ENCODE peak calls at places on chromosome 1, in six cellular contexts. E is stomach, W is HCT116, Y is lung, V is GM23338, R is mucosa of descending colon. I is an unnamed sample.

GRCh38 chr1:47894718-47895393 is 102.3 kb downstream of the TRABD2B start:
- DNase-seq in E (peak; percentile 50), R (peak; percentile 60), V (peak; percentile 55), W (no peak), Y (peak; percentile 45), I (peak; percentile 38)

GRCh38 chr1:18178125-18178524 is 70.5 kb downstream of the IGSF21 start:
- DNase-seq in R (no peak), V (no peak), E (no peak), Y (no peak), W (no peak), I (no peak)

GRCh38 chr1:182175340-182176068 is 114.0 kb upstream of the ZNF648 start:
- DNase-seq in Y (no peak), V (no peak), R (peak; percentile 72), E (no peak), W (no peak), I (peak; percentile 60)

GRCh38 chr1:213737398-213738040 is 250.3 kb upstream of the PROX1 start:
- DNase-seq in Y (no peak), R (no peak), V (no peak), E (no peak), W (no peak), I (no peak)

GRCh38 chr1:59971464-59971911 is 44.9 kb upstream of the CYP2J2 start:
- DNase-seq in E (peak; percentile 72), V (peak; percentile 86), W (peak; percentile 39), R (peak; percentile 73), Y (peak; percentile 60), I (peak; percentile 82)

GRCh38 chr1:177355575-177355974 is 184.8 kb downstream of the BRINP2 start:
- DNase-seq in W (no peak), E (peak; percentile 27), V (peak; percentile 53), Y (no peak), R (no peak), I (no peak)

GRCh38 chr1:196577386-196577785 is 30.9 kb downstream of the KCNT2 start:
- DNase-seq in W (no peak), E (no peak), V (peak; percentile 64), R (no peak), Y (no peak), I (no peak)

GRCh38 chr1:39453603-39454002 is 37.8 kb upstream of the BMP8A start:
- DNase-seq in R (no peak), V (no peak), Y (peak; percentile 61), W (no peak), E (peak; percentile 57), I (peak; percentile 36)

GRCh38 chr1:221089803-221090202 is 210.6 kb downstream of the HLX start:
- DNase-seq in Y (no peak), W (no peak), R (no peak), E (no peak), V (no peak), I (no peak)

GRCh38 chr1:34681481-34682451 is 73.1 kb upstream of the GJB5 start:
- DNase-seq in Y (peak; percentile 55), V (peak; percentile 90), E (peak; percentile 32), R (no peak), W (peak; percentile 52), I (peak; percentile 85)

GRCh38 chr1:185401019-185401418 is 84.0 kb upstream of the IVNS1ABP start:
- DNase-seq in R (no peak), E (no peak), V (peak; percentile 91), Y (no peak), W (no peak), I (no peak)

GRCh38 chr1:96966536-96967138 is 245.1 kb downstream of the PTBP2 start:
- DNase-seq in Y (peak; percentile 65), R (peak; percentile 46), E (peak; percentile 78), W (peak; percentile 59), V (peak; percentile 69), I (peak; percentile 79)

GRCh38 chr1:54134301-54134700 is 18.5 kb downstream of the CDCP2 start:
- DNase-seq in W (no peak), V (no peak), E (no peak), R (no peak), Y (no peak), I (no peak)

DNA sequence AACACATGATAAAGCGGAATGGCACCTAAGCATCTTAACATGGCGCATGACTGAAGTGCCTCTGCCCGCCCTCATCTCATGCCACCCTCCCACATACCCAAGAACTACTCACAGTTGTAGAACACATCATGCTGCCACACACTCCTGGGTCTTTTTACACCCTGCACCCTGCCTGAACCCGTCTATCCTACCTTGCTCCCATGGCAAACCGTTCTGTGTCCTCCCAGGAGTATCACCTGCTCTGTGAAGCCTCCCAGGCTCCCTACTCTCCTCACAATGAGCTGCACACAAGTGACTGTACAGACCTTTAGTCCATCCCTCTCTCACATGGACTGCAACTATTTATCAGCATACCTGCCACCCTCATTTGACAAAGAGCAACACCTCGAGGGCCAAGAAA is 144.0 kb downstream of the TGFBR3 start:
- DNase-seq in V (no peak), E (no peak), R (no peak), Y (no peak), W (no peak), I (no peak)
- H3K4me1 ChIP-seq in V (no peaks in the 10 kb centered on the region), E (peaks cover 52% of the 10 kb centered on the region), R (peaks cover 6% of the 10 kb centered on the region), Y (peaks cover 21% of the 10 kb centered on the region), W (peaks cover 18% of the 10 kb centered on the region), I (no peaks in the 10 kb centered on the region)

GRCh38 chr1:6209661-6210605 is 4.0 kb downstream of the RNF207 start:
- DNase-seq in E (no peak), W (no peak), V (peak; percentile 70), Y (no peak), R (no peak), I (peak; percentile 26)
- TF ChIP-seq CTCF in E (no peak), W (no peak), V (peak; percentile 49), Y (no peak), R (no peak), I (no peak)

DNA sequence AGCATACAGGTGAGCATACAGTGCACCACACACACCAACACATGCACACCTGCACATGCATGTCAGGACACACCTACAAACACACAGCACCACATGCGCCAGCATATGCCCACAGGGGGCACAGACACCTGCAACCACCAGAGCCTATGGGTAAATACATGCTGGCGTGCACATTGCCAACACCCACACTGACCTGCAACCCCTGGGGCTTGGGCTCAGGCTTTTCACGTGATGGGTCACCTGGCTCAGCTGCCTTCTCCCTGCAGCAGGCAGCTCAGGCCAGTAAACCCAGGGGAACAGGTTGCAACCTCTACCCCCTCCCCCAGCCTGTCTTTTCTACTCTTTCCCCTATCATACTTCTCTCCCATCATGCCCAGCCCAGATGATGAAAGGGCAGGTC is 8.1 kb downstream of the CD247 start:
- DNase-seq in W (no peak), E (no peak), R (no peak), Y (no peak), V (no peak), I (no peak)
- H3K4me1 ChIP-seq in W (no peaks in the 10 kb centered on the region), E (no peaks in the 10 kb centered on the region), R (no peaks in the 10 kb centered on the region), Y (no peaks in the 10 kb centered on the region), V (no peaks in the 10 kb centered on the region), I (no peaks in the 10 kb centered on the region)

DNA sequence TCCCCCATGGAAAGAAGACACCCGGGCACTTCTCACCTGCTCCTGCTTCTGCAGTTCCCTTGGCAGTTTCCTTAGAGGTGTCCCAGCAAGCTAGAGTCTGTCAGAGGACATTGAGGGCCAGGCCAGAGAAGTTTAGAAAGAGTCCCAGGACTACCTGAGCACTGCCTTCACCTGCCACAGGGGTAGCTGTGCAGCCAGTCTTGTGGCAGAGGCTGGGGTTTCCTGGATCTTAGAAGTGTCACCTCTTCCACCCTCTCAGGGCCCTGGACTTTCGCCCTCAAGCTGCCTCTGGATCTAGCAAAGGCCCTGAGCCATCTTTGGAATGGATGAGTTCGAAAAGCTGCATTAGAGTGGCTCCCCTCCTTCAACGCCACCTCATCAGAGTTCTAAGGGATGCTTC is 34.9 kb upstream of the BTG2 start:
- DNase-seq in Y (no peak), W (no peak), R (no peak), V (peak; percentile 33), E (no peak), I (no peak)
- TF ChIP-seq CTCF in Y (no peak), W (no peak), R (no peak), V (no peak), E (no peak), I (no peak)

GRCh38 chr1:52905376-52905698 is 16.2 kb downstream of the ECHDC2 start:
- DNase-seq in V (no peak), E (no peak), Y (no peak), R (no peak), W (no peak), I (no peak)

GRCh38 chr1:52901384-52901783 is 20.2 kb downstream of the ECHDC2 start:
- DNase-seq in W (no peak), Y (no peak), E (no peak), R (no peak), V (no peak), I (no peak)

GRCh38 chr1:52904590-52905375 is 16.8 kb downstream of the ECHDC2 start:
- DNase-seq in W (peak; percentile 10), Y (no peak), R (no peak), V (peak; percentile 87), E (peak; percentile 29), I (no peak)

DNA sequence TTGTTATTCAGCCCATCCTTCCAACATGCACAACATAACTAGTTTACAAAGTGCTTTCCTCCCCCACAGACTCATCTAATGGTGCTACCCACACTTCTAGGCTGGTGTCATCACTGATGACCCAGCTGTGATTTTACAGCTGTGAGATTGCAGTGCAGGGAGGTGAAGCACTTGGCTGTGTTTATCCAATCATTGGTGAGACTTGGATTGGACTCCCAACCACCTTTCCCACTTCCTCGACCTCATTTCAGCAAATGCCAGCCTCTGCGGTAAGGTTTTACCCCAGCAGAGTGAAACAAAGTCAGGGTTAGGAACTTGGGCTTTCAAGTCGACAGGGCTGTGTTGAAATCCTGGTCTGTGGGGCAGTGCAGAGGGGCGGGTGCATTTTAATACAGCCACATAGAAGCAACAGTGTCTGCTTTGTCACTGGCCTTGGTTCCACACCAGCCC is 22.1 kb downstream of the ECHDC2 start:
- DNase-seq in R (no peak), W (no peak), V (no peak), Y (no peak), E (no peak), I (no peak)
- H3K4me1 ChIP-seq in R (no peaks in the 10 kb centered on the region), W (no peaks in the 10 kb centered on the region), V (peaks cover 29% of the 10 kb centered on the region), Y (no peaks in the 10 kb centered on the region), E (no peaks in the 10 kb centered on the region), I (no peaks in the 10 kb centered on the region)

GRCh38 chr1:109368464-109368863 is 29.3 kb downstream of the SORT1 start:
- DNase-seq in E (no peak), W (no peak), Y (no peak), R (no peak), V (peak; percentile 33), I (no peak)
- TF ChIP-seq CTCF in E (no peak), W (no peak), Y (no peak), R (no peak), V (no peak), I (no peak)

GRCh38 chr1:21046132-21046531 is 130.6 kb downstream of the EIF4G3 start:
- DNase-seq in E (no peak), W (no peak), Y (no peak), V (no peak), R (no peak), I (no peak)
- H3K4me1 ChIP-seq in E (peaks cover 61% of the 10 kb centered on the region), W (no peaks in the 10 kb centered on the region), Y (peaks cover 2% of the 10 kb centered on the region), V (peaks cover 6% of the 10 kb centered on the region), R (no peaks in the 10 kb centered on the region), I (peaks cover 6% of the 10 kb centered on the region)

GRCh38 chr1:4172659-4173599 is 272.9 kb upstream of the C1orf174 start:
- DNase-seq in Y (no peak), R (no peak), W (peak; percentile 10), E (peak; percentile 25), V (no peak), I (no peak)
- TF ChIP-seq CTCF in Y (no peak), R (no peak), W (no peak), E (no peak), V (no peak), I (no peak)

I was measured in colonic mucosa.